ENCODE peak calls at places on chromosomes 2 and 18, in five cellular contexts. A is stimulated activated naive CD8-positive, alpha-beta T cell treated with anti-CD3 and anti-CD28 coated beads, Interleukin-15, amount 100 ng/mL, for 72 hours; U is amniotic stem cell; Q is DMS53; G is stimulated activated CD8-positive, alpha-beta memory T cell treated with anti-CD3 and anti-CD28 coated beads, Interleukin-15, amount 100 ng/mL, for 24 hours. M is an unnamed sample.

GRCh38 chr2:130727286-130727924 is 1.5 kb upstream of the GPR148 start:
- DNase-seq in A (peak; percentile 92), G (peak; percentile 83), Q (peak; percentile 78), U (peak; percentile 10), M (peak; percentile 77)

GRCh38 chr2:35963344-35963743 is 392.2 kb upstream of the CRIM1 start:
- DNase-seq in Q (no peak), U (no peak), A (no peak), G (no peak), M (no peak)

GRCh38 chr2:58047373-58047674 is 718 bp downstream of the VRK2 start:
- DNase-seq in A (no peak), Q (no peak), U (no peak), G (no peak), M (peak; percentile 30)

GRCh38 chr2:57199663-57200062 is 846.9 kb upstream of the VRK2 start:
- DNase-seq in U (no peak), A (no peak), Q (no peak), G (no peak), M (no peak)

GRCh38 chr18:78659748-78660147 is 319.9 kb upstream of the SALL3 start:
- DNase-seq in Q (no peak), A (peak; percentile 9), U (no peak), G (no peak), M (no peak)

GRCh38 chr2:165524720-165525119 is 55.2 kb downstream of the CSRNP3 start:
- DNase-seq in U (no peak), A (no peak), Q (no peak), G (no peak), M (no peak)

GRCh38 chr18:48308027-48308635 is 101.1 kb downstream of the ZBTB7C start:
- DNase-seq in G (no peak), A (no peak), U (no peak), Q (peak; percentile 87), M (peak; percentile 30)

GRCh38 chr2:109216332-109216731 is 87.3 kb downstream of the SH3RF3 start:
- DNase-seq in U (no peak), Q (peak; percentile 50), A (no peak), G (no peak), M (no peak)

GRCh38 chr2:7073901-7074300 is 156.7 kb downstream of the RNF144A start:
- DNase-seq in A (no peak), U (no peak), Q (no peak), G (no peak), M (no peak)

GRCh38 chr2:158926478-158926948 is 41.9 kb upstream of the TANC1 start:
- DNase-seq in U (peak; percentile 31), G (no peak), Q (peak; percentile 40), A (no peak), M (peak; percentile 34)

GRCh38 chr18:24979223-24979622 is 372.7 kb downstream of the ZNF521 start:
- DNase-seq in A (no peak), Q (no peak), G (no peak), U (no peak), M (no peak)

GRCh38 chr2:219530048-219530963 is 13.3 kb downstream of the CHPF start:
- DNase-seq in A (peak; percentile 85), Q (peak; percentile 87), U (peak; percentile 77), G (peak; percentile 78), M (peak; percentile 85)

GRCh38 chr2:237405006-237405559 is 8.9 kb downstream of the COL6A3 start:
- DNase-seq in G (no peak), Q (no peak), A (no peak), U (no peak), M (no peak)

GRCh38 chr2:27134781-27135470 is 490 bp upstream of the PREB start:
- DNase-seq in A (no peak), Q (no peak), G (no peak), U (no peak), M (no peak)

GRCh38 chr2:29238497-29238896 is 123.3 kb downstream of the CLIP4 start:
- DNase-seq in A (no peak), Q (peak; percentile 64), G (no peak), U (no peak), M (peak; percentile 66)

GRCh38 chr2:158061763-158062162 is 39.9 kb upstream of the UPP2 start:
- DNase-seq in A (no peak), G (no peak), Q (no peak), U (no peak), M (no peak)

GRCh38 chr18:56615738-56616520 is 22.5 kb downstream of the TXNL1 start:
- DNase-seq in G (no peak), U (no peak), Q (no peak), A (no peak), M (no peak)